ENCODE peak calls at places on chromosomes 7 and 10, in four cellular contexts. One of them, this sample, is unnamed.
A peak's percentile ranks its signal among the peaks of the same experiment; 100 is the strongest.

GRCh38 chr10:88165849-88166271 is 302.4 kb downstream of the PTEN start:
- DNase-seq in CD4-positive, CD25-positive, alpha-beta regulatory T cell: no peak
- DNase-seq in GOT3: no peak
- DNase-seq in fibroblast of the conjunctiva: peak; percentile 74
- DNase-seq in this sample: no peak

GRCh38 chr7:151168022-151168786 is 710 bp upstream of the GBX1 start:
- DNase-seq in fibroblast of the conjunctiva: no peak
- DNase-seq in CD4-positive, CD25-positive, alpha-beta regulatory T cell: peak; percentile 30
- DNase-seq in GOT3: no peak
- DNase-seq in this sample: no peak

GRCh38 chr7:48161407-48162125 is 9.7 kb upstream of the ABCA13 start:
- DNase-seq in GOT3: no peak
- DNase-seq in fibroblast of the conjunctiva: no peak
- DNase-seq in CD4-positive, CD25-positive, alpha-beta regulatory T cell: no peak
- DNase-seq in this sample: no peak

GRCh38 chr7:98211676-98212531 is 665 bp downstream of the BHLHA15 start:
- DNase-seq in GOT3: no peak
- DNase-seq in CD4-positive, CD25-positive, alpha-beta regulatory T cell: no peak
- DNase-seq in fibroblast of the conjunctiva: no peak
- DNase-seq in this sample: no peak

GRCh38 chr7:138127996-138128395 is 51.7 kb downstream of the AKR1D1 start:
- DNase-seq in GOT3: no peak
- DNase-seq in CD4-positive, CD25-positive, alpha-beta regulatory T cell: no peak
- DNase-seq in fibroblast of the conjunctiva: no peak
- DNase-seq in this sample: no peak

GRCh38 chr10:49618861-49619260 is 5.0 kb downstream of the CHAT start:
- DNase-seq in fibroblast of the conjunctiva: no peak
- DNase-seq in GOT3: no peak
- DNase-seq in CD4-positive, CD25-positive, alpha-beta regulatory T cell: no peak
- DNase-seq in this sample: no peak

GRCh38 chr10:114808982-114809381 is 12.6 kb upstream of the FHIP2A start:
- DNase-seq in CD4-positive, CD25-positive, alpha-beta regulatory T cell: no peak
- DNase-seq in fibroblast of the conjunctiva: no peak
- DNase-seq in GOT3: no peak
- DNase-seq in this sample: no peak

GRCh38 chr10:79353000-79353406 is 5.7 kb downstream of the PPIF start:
- DNase-seq in GOT3: no peak
- DNase-seq in CD4-positive, CD25-positive, alpha-beta regulatory T cell: no peak
- DNase-seq in fibroblast of the conjunctiva: no peak
- DNase-seq in this sample: no peak

GRCh38 chr7:158885624-158886023 is 29.3 kb downstream of the DYNC2I1 start:
- DNase-seq in fibroblast of the conjunctiva: no peak
- DNase-seq in GOT3: no peak
- DNase-seq in CD4-positive, CD25-positive, alpha-beta regulatory T cell: no peak
- DNase-seq in this sample: no peak

GRCh38 chr7:84337386-84337785 is 142.8 kb upstream of the SEMA3A start:
- DNase-seq in CD4-positive, CD25-positive, alpha-beta regulatory T cell: no peak
- DNase-seq in fibroblast of the conjunctiva: peak; percentile 36
- DNase-seq in GOT3: no peak
- DNase-seq in this sample: peak; percentile 24

GRCh38 chr10:89651205-89651915 is 6.3 kb upstream of the PANK1 start:
- DNase-seq in GOT3: no peak
- DNase-seq in fibroblast of the conjunctiva: no peak
- DNase-seq in CD4-positive, CD25-positive, alpha-beta regulatory T cell: no peak
- DNase-seq in this sample: no peak

GRCh38 chr7:47893238-47893637 is 55.0 kb downstream of the PKD1L1 start:
- DNase-seq in GOT3: no peak
- DNase-seq in CD4-positive, CD25-positive, alpha-beta regulatory T cell: no peak
- DNase-seq in fibroblast of the conjunctiva: no peak
- DNase-seq in this sample: no peak

GRCh38 chr7:69819306-69819705 is 221.0 kb downstream of the AUTS2 start:
- DNase-seq in fibroblast of the conjunctiva: no peak
- DNase-seq in GOT3: no peak
- DNase-seq in CD4-positive, CD25-positive, alpha-beta regulatory T cell: no peak
- DNase-seq in this sample: no peak

GRCh38 chr10:95360122-95360715 is 69.4 kb upstream of the PDLIM1 start:
- DNase-seq in fibroblast of the conjunctiva: no peak
- DNase-seq in GOT3: no peak
- DNase-seq in CD4-positive, CD25-positive, alpha-beta regulatory T cell: no peak
- DNase-seq in this sample: no peak

GRCh38 chr7:42107484-42107883 is 129.5 kb downstream of the GLI3 start:
- DNase-seq in CD4-positive, CD25-positive, alpha-beta regulatory T cell: no peak
- DNase-seq in fibroblast of the conjunctiva: peak; percentile 49
- DNase-seq in GOT3: peak; percentile 15
- DNase-seq in this sample: no peak

GRCh38 chr7:379456-380225 is 89.7 kb downstream of the FOXL3 start:
- DNase-seq in GOT3: no peak
- DNase-seq in CD4-positive, CD25-positive, alpha-beta regulatory T cell: peak; percentile 0
- DNase-seq in fibroblast of the conjunctiva: no peak
- DNase-seq in this sample: no peak

GRCh38 chr7:39069886-39070881 is 92.5 kb downstream of the POU6F2 start:
- DNase-seq in GOT3: no peak
- DNase-seq in CD4-positive, CD25-positive, alpha-beta regulatory T cell: no peak
- DNase-seq in fibroblast of the conjunctiva: no peak
- DNase-seq in this sample: no peak

GRCh38 chr10:90968448-90969086 is 47.7 kb upstream of the ANKRD1 start:
- DNase-seq in CD4-positive, CD25-positive, alpha-beta regulatory T cell: no peak
- DNase-seq in fibroblast of the conjunctiva: no peak
- DNase-seq in GOT3: no peak
- DNase-seq in this sample: peak; percentile 39

GRCh38 chr7:29500719-29501118 is 62.9 kb upstream of the PRR15 start:
- DNase-seq in GOT3: no peak
- DNase-seq in CD4-positive, CD25-positive, alpha-beta regulatory T cell: no peak
- DNase-seq in fibroblast of the conjunctiva: no peak
- DNase-seq in this sample: no peak

GRCh38 chr7:10950494-10950893 is 23.2 kb upstream of the PHF14 start:
- DNase-seq in CD4-positive, CD25-positive, alpha-beta regulatory T cell: no peak
- DNase-seq in fibroblast of the conjunctiva: no peak
- DNase-seq in GOT3: no peak
- DNase-seq in this sample: no peak

GRCh38 chr7:117951711-117952280 is 78.6 kb upstream of the CTTNBP2 start:
- DNase-seq in fibroblast of the conjunctiva: no peak
- DNase-seq in CD4-positive, CD25-positive, alpha-beta regulatory T cell: no peak
- DNase-seq in GOT3: no peak
- DNase-seq in this sample: no peak

GRCh38 chr7:106358103-106358663 is 73.4 kb upstream of the NAMPT start:
- DNase-seq in CD4-positive, CD25-positive, alpha-beta regulatory T cell: no peak
- DNase-seq in fibroblast of the conjunctiva: no peak
- DNase-seq in GOT3: no peak
- DNase-seq in this sample: no peak

GRCh38 chr10:93921338-93921737 is 27.6 kb downstream of the SLC35G1 start:
- DNase-seq in GOT3: no peak
- DNase-seq in CD4-positive, CD25-positive, alpha-beta regulatory T cell: peak; percentile 2
- DNase-seq in fibroblast of the conjunctiva: no peak
- DNase-seq in this sample: no peak

GRCh38 chr10:110434477-110435096 is 63.1 kb upstream of the DUSP5 start:
- DNase-seq in CD4-positive, CD25-positive, alpha-beta regulatory T cell: no peak
- DNase-seq in GOT3: no peak
- DNase-seq in fibroblast of the conjunctiva: no peak
- DNase-seq in this sample: no peak

GRCh38 chr10:49139866-49140195 is 6.0 kb upstream of the FAM170B start:
- DNase-seq in fibroblast of the conjunctiva: no peak
- DNase-seq in GOT3: peak; percentile 35
- DNase-seq in CD4-positive, CD25-positive, alpha-beta regulatory T cell: no peak
- DNase-seq in this sample: peak; percentile 79

GRCh38 chr10:42754155-42755027 is 28.2 kb upstream of the BMS1 start:
- DNase-seq in GOT3: no peak
- DNase-seq in fibroblast of the conjunctiva: no peak
- DNase-seq in CD4-positive, CD25-positive, alpha-beta regulatory T cell: no peak
- DNase-seq in this sample: no peak

GRCh38 chr7:74220229-74220628 is 10.4 kb downstream of the LAT2 start:
- DNase-seq in GOT3: no peak
- DNase-seq in fibroblast of the conjunctiva: no peak
- DNase-seq in CD4-positive, CD25-positive, alpha-beta regulatory T cell: no peak
- DNase-seq in this sample: no peak

GRCh38 chr7:28956608-28957063 is 1.5 kb downstream of the TRIL start:
- DNase-seq in fibroblast of the conjunctiva: peak; percentile 34
- DNase-seq in GOT3: no peak
- DNase-seq in CD4-positive, CD25-positive, alpha-beta regulatory T cell: no peak
- DNase-seq in this sample: no peak

GRCh38 chr7:142772051-142772450 is 1.3 kb downstream of the PRSS2 start:
- DNase-seq in CD4-positive, CD25-positive, alpha-beta regulatory T cell: no peak
- DNase-seq in fibroblast of the conjunctiva: no peak
- DNase-seq in GOT3: no peak
- DNase-seq in this sample: no peak

GRCh38 chr7:64997927-64998391 is 7.1 kb upstream of the ZNF117 start:
- DNase-seq in CD4-positive, CD25-positive, alpha-beta regulatory T cell: no peak
- DNase-seq in GOT3: no peak
- DNase-seq in fibroblast of the conjunctiva: no peak
- DNase-seq in this sample: no peak

GRCh38 chr10:34941471-34942357 is 126.6 kb upstream of the PARD3 start:
- DNase-seq in fibroblast of the conjunctiva: no peak
- DNase-seq in CD4-positive, CD25-positive, alpha-beta regulatory T cell: no peak
- DNase-seq in GOT3: no peak
- DNase-seq in this sample: no peak

GRCh38 chr7:90749774-90750173 is 153.7 kb downstream of the CDK14 start:
- DNase-seq in CD4-positive, CD25-positive, alpha-beta regulatory T cell: no peak
- DNase-seq in GOT3: no peak
- DNase-seq in fibroblast of the conjunctiva: no peak
- DNase-seq in this sample: no peak

GRCh38 chr10:11245095-11245479 is 227.4 kb downstream of the CELF2 start:
- DNase-seq in CD4-positive, CD25-positive, alpha-beta regulatory T cell: no peak
- DNase-seq in GOT3: no peak
- DNase-seq in fibroblast of the conjunctiva: no peak
- DNase-seq in this sample: no peak

GRCh38 chr10:70973275-70973674 is 84.9 kb upstream of the PCBD1 start:
- DNase-seq in CD4-positive, CD25-positive, alpha-beta regulatory T cell: no peak
- DNase-seq in GOT3: no peak
- DNase-seq in fibroblast of the conjunctiva: no peak
- DNase-seq in this sample: no peak

GRCh38 chr10:127012769-127013152 is 107.5 kb downstream of the DOCK1 start:
- DNase-seq in CD4-positive, CD25-positive, alpha-beta regulatory T cell: no peak
- DNase-seq in fibroblast of the conjunctiva: no peak
- DNase-seq in GOT3: no peak
- DNase-seq in this sample: no peak

GRCh38 chr10:53276797-53277196 is 504.2 kb upstream of the MBL2 start:
- DNase-seq in fibroblast of the conjunctiva: no peak
- DNase-seq in CD4-positive, CD25-positive, alpha-beta regulatory T cell: no peak
- DNase-seq in GOT3: no peak
- DNase-seq in this sample: no peak

This sample was measured in AG04450.